ENCODE peak calls at places on chromosomes 7 and 10, in ten cellular contexts. One of them, this sample, is unnamed.

GRCh38 chr7:108805808-108806397 is 236.2 kb downstream of the DNAJB9 start:
- DNase-seq in sigmoid colon: no peak
- DNase-seq in HL-60: peak; percentile 1
- DNase-seq in WTC11: peak; percentile 14
- DNase-seq in HFFc6: peak; percentile 9
- DNase-seq in glutamatergic neuron: no peak
- DNase-seq in heart left ventricle: no peak
- DNase-seq in Calu3: peak; percentile 3
- DNase-seq in endothelial cell: peak; percentile 12
- DNase-seq in prostate gland: no peak
- DNase-seq in this sample: peak; percentile 49

GRCh38 chr10:97766106-97766810 is 5.5 kb downstream of the SFRP5 start:
- DNase-seq in sigmoid colon: no peak
- DNase-seq in HL-60: no peak
- DNase-seq in WTC11: no peak
- DNase-seq in HFFc6: no peak
- DNase-seq in glutamatergic neuron: no peak
- DNase-seq in heart left ventricle: no peak
- DNase-seq in Calu3: no peak
- DNase-seq in endothelial cell: no peak
- DNase-seq in prostate gland: no peak
- DNase-seq in this sample: no peak

GRCh38 chr10:120688928-120689327 is 162.2 kb upstream of the WDR11 start:
- DNase-seq in sigmoid colon: no peak
- DNase-seq in HL-60: no peak
- DNase-seq in WTC11: no peak
- DNase-seq in HFFc6: no peak
- DNase-seq in glutamatergic neuron: no peak
- DNase-seq in heart left ventricle: no peak
- DNase-seq in Calu3: no peak
- DNase-seq in endothelial cell: no peak
- DNase-seq in prostate gland: no peak
- DNase-seq in this sample: no peak

GRCh38 chr10:13658864-13659685 is 72.3 kb downstream of the PRPF18 start:
- DNase-seq in sigmoid colon: peak; percentile 76
- DNase-seq in HL-60: peak; percentile 22
- DNase-seq in WTC11: no peak
- DNase-seq in HFFc6: no peak
- DNase-seq in glutamatergic neuron: no peak
- DNase-seq in heart left ventricle: peak; percentile 71
- DNase-seq in Calu3: no peak
- DNase-seq in endothelial cell: peak; percentile 38
- DNase-seq in prostate gland: no peak
- DNase-seq in this sample: peak; percentile 64

GRCh38 chr10:48511066-48511854 is 93.6 kb downstream of the ARHGAP22 start:
- DNase-seq in sigmoid colon: peak; percentile 47
- DNase-seq in HL-60: no peak
- DNase-seq in WTC11: no peak
- DNase-seq in HFFc6: no peak
- DNase-seq in glutamatergic neuron: no peak
- DNase-seq in heart left ventricle: no peak
- DNase-seq in Calu3: no peak
- DNase-seq in endothelial cell: no peak
- DNase-seq in prostate gland: no peak
- DNase-seq in this sample: no peak

GRCh38 chr10:68721673-68721963 is 579 bp downstream of the CCAR1 start:
- DNase-seq in sigmoid colon: no peak
- DNase-seq in HL-60: no peak
- DNase-seq in WTC11: no peak
- DNase-seq in HFFc6: no peak
- DNase-seq in glutamatergic neuron: no peak
- DNase-seq in heart left ventricle: no peak
- DNase-seq in Calu3: no peak
- DNase-seq in endothelial cell: no peak
- DNase-seq in prostate gland: no peak
- DNase-seq in this sample: no peak

GRCh38 chr10:123771877-123772644 is 105.9 kb downstream of the GPR26 start:
- DNase-seq in sigmoid colon: peak; percentile 6
- DNase-seq in HL-60: peak; percentile 13
- DNase-seq in WTC11: no peak
- DNase-seq in HFFc6: no peak
- DNase-seq in glutamatergic neuron: no peak
- DNase-seq in heart left ventricle: no peak
- DNase-seq in Calu3: no peak
- DNase-seq in endothelial cell: no peak
- DNase-seq in prostate gland: no peak
- DNase-seq in this sample: peak; percentile 25

GRCh38 chr10:51288511-51288910 is 214.2 kb downstream of the PRKG1 start:
- DNase-seq in sigmoid colon: no peak
- DNase-seq in HL-60: no peak
- DNase-seq in WTC11: no peak
- DNase-seq in HFFc6: no peak
- DNase-seq in glutamatergic neuron: no peak
- DNase-seq in heart left ventricle: no peak
- DNase-seq in Calu3: no peak
- DNase-seq in endothelial cell: no peak
- DNase-seq in prostate gland: no peak
- DNase-seq in this sample: no peak

GRCh38 chr10:17210361-17210760 is 8.9 kb upstream of the TRDMT1 start:
- DNase-seq in sigmoid colon: no peak
- DNase-seq in HL-60: no peak
- DNase-seq in WTC11: no peak
- DNase-seq in HFFc6: no peak
- DNase-seq in glutamatergic neuron: no peak
- DNase-seq in heart left ventricle: no peak
- DNase-seq in Calu3: no peak
- DNase-seq in endothelial cell: no peak
- DNase-seq in prostate gland: no peak
- DNase-seq in this sample: no peak

DNA sequence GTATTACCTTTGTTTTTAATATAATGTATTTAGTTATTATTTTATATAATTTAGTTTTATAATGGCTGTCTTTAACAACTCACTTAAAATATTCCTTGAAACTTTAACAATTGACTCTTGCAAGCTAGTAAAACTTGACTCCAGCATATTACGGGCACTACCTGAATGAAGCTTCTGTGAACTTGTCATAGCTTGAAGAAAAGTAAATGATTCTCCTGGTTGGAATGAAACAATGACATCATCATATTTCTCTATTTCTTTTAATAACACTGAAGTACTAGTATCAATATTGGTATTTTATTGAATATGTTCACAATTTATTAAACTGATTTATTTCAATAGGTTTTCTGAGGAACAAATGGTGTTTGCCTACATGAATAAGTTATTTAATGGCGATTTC is 128.4 kb upstream of the PHF14 start:
- DNase-seq in sigmoid colon: no peak
- DNase-seq in HL-60: no peak
- DNase-seq in WTC11: no peak
- DNase-seq in HFFc6: no peak
- DNase-seq in glutamatergic neuron: no peak
- DNase-seq in heart left ventricle: no peak
- DNase-seq in Calu3: no peak
- DNase-seq in endothelial cell: no peak
- DNase-seq in prostate gland: no peak
- DNase-seq in this sample: no peak
- TF ChIP-seq CTCF in sigmoid colon: no peak
- TF ChIP-seq CTCF in HL-60: no peak
- TF ChIP-seq CTCF in WTC11: no peak
- TF ChIP-seq CTCF in HFFc6: no peak
- TF ChIP-seq CTCF in glutamatergic neuron: no peak
- TF ChIP-seq CTCF in heart left ventricle: no peak
- TF ChIP-seq CTCF in Calu3: no peak
- TF ChIP-seq CTCF in endothelial cell: no peak
- TF ChIP-seq CTCF in prostate gland: no peak
- TF ChIP-seq CTCF in this sample: no peak

GRCh38 chr7:131753620-131754222 is 197.3 kb upstream of the PODXL start:
- DNase-seq in sigmoid colon: no peak
- DNase-seq in HL-60: no peak
- DNase-seq in WTC11: peak; percentile 67
- DNase-seq in HFFc6: no peak
- DNase-seq in glutamatergic neuron: peak; percentile 62
- DNase-seq in heart left ventricle: no peak
- DNase-seq in Calu3: peak; percentile 44
- DNase-seq in endothelial cell: peak; percentile 32
- DNase-seq in prostate gland: no peak
- DNase-seq in this sample: no peak
- TF ChIP-seq CTCF in sigmoid colon: no peak
- TF ChIP-seq CTCF in HL-60: peak; percentile 14
- TF ChIP-seq CTCF in WTC11: peak; percentile 38
- TF ChIP-seq CTCF in HFFc6: peak; percentile 48
- TF ChIP-seq CTCF in glutamatergic neuron: peak; percentile 26
- TF ChIP-seq CTCF in heart left ventricle: peak; percentile 20
- TF ChIP-seq CTCF in Calu3: peak; percentile 60
- TF ChIP-seq CTCF in endothelial cell: peak; percentile 48
- TF ChIP-seq CTCF in prostate gland: no peak
- TF ChIP-seq CTCF in this sample: no peak

DNA sequence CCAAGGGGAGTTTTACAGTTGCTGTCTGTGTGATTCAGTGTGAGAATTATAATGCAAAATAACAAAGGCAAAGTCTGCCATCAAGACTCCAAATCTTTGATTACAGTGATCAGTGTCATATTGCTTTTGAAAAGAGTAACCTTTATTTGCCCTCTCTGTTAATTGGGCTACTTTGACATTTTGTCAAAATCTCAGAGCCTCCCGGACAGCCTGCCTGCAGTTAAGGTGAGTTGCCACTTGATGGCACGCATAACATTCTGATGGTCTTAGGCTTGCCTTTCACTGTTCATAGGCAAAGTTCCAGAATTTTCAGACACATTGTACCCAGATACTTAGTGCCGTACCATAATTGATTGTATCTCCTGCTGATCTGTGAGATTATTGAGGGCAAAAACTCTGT is 253.5 kb downstream of the ABCA13 start:
- DNase-seq in sigmoid colon: no peak
- DNase-seq in HL-60: no peak
- DNase-seq in WTC11: peak; percentile 37
- DNase-seq in HFFc6: no peak
- DNase-seq in glutamatergic neuron: no peak
- DNase-seq in heart left ventricle: no peak
- DNase-seq in Calu3: peak; percentile 40
- DNase-seq in endothelial cell: peak; percentile 12
- DNase-seq in prostate gland: no peak
- DNase-seq in this sample: peak; percentile 39
- TF ChIP-seq CTCF in sigmoid colon: no peak
- TF ChIP-seq CTCF in HL-60: no peak
- TF ChIP-seq CTCF in WTC11: peak; percentile 41
- TF ChIP-seq CTCF in HFFc6: peak; percentile 67
- TF ChIP-seq CTCF in glutamatergic neuron: peak; percentile 31
- TF ChIP-seq CTCF in heart left ventricle: peak; percentile 40
- TF ChIP-seq CTCF in Calu3: peak; percentile 63
- TF ChIP-seq CTCF in endothelial cell: peak; percentile 28
- TF ChIP-seq CTCF in prostate gland: no peak
- TF ChIP-seq CTCF in this sample: peak; percentile 61

GRCh38 chr10:127527320-127527719 is 21.8 kb upstream of the NPS start:
- DNase-seq in sigmoid colon: no peak
- DNase-seq in HL-60: no peak
- DNase-seq in WTC11: no peak
- DNase-seq in HFFc6: no peak
- DNase-seq in glutamatergic neuron: no peak
- DNase-seq in heart left ventricle: no peak
- DNase-seq in Calu3: no peak
- DNase-seq in endothelial cell: no peak
- DNase-seq in prostate gland: no peak
- DNase-seq in this sample: no peak
- TF ChIP-seq CTCF in sigmoid colon: no peak
- TF ChIP-seq CTCF in HL-60: no peak
- TF ChIP-seq CTCF in WTC11: no peak
- TF ChIP-seq CTCF in HFFc6: no peak
- TF ChIP-seq CTCF in glutamatergic neuron: no peak
- TF ChIP-seq CTCF in heart left ventricle: no peak
- TF ChIP-seq CTCF in Calu3: no peak
- TF ChIP-seq CTCF in endothelial cell: no peak
- TF ChIP-seq CTCF in prostate gland: no peak
- TF ChIP-seq CTCF in this sample: no peak

GRCh38 chr10:46326971-46327370 is 40.2 kb downstream of the ANTXRL start:
- DNase-seq in sigmoid colon: peak; percentile 42
- DNase-seq in HL-60: no peak
- DNase-seq in WTC11: no peak
- DNase-seq in HFFc6: no peak
- DNase-seq in glutamatergic neuron: no peak
- DNase-seq in heart left ventricle: no peak
- DNase-seq in Calu3: no peak
- DNase-seq in endothelial cell: no peak
- DNase-seq in prostate gland: no peak
- DNase-seq in this sample: no peak

GRCh38 chr10:46327685-46328084 is 40.9 kb downstream of the ANTXRL start:
- DNase-seq in sigmoid colon: no peak
- DNase-seq in HL-60: no peak
- DNase-seq in WTC11: no peak
- DNase-seq in HFFc6: no peak
- DNase-seq in glutamatergic neuron: no peak
- DNase-seq in heart left ventricle: no peak
- DNase-seq in Calu3: no peak
- DNase-seq in endothelial cell: no peak
- DNase-seq in prostate gland: no peak
- DNase-seq in this sample: no peak

GRCh38 chr10:46326066-46326465 is 39.3 kb downstream of the ANTXRL start:
- DNase-seq in sigmoid colon: no peak
- DNase-seq in HL-60: no peak
- DNase-seq in WTC11: no peak
- DNase-seq in HFFc6: no peak
- DNase-seq in glutamatergic neuron: no peak
- DNase-seq in heart left ventricle: no peak
- DNase-seq in Calu3: no peak
- DNase-seq in endothelial cell: no peak
- DNase-seq in prostate gland: no peak
- DNase-seq in this sample: no peak

GRCh38 chr10:46323176-46323575 is 36.4 kb downstream of the ANTXRL start:
- DNase-seq in sigmoid colon: no peak
- DNase-seq in HL-60: peak; percentile 69
- DNase-seq in WTC11: no peak
- DNase-seq in HFFc6: no peak
- DNase-seq in glutamatergic neuron: no peak
- DNase-seq in heart left ventricle: no peak
- DNase-seq in Calu3: no peak
- DNase-seq in endothelial cell: no peak
- DNase-seq in prostate gland: no peak
- DNase-seq in this sample: no peak

GRCh38 chr10:46325021-46325420 is 38.2 kb downstream of the ANTXRL start:
- DNase-seq in sigmoid colon: no peak
- DNase-seq in HL-60: no peak
- DNase-seq in WTC11: no peak
- DNase-seq in HFFc6: peak; percentile 23
- DNase-seq in glutamatergic neuron: no peak
- DNase-seq in heart left ventricle: no peak
- DNase-seq in Calu3: no peak
- DNase-seq in endothelial cell: no peak
- DNase-seq in prostate gland: no peak
- DNase-seq in this sample: no peak
- TF ChIP-seq CTCF in sigmoid colon: no peak
- TF ChIP-seq CTCF in HL-60: peak; percentile 1
- TF ChIP-seq CTCF in WTC11: no peak
- TF ChIP-seq CTCF in HFFc6: peak; percentile 69
- TF ChIP-seq CTCF in glutamatergic neuron: no peak
- TF ChIP-seq CTCF in heart left ventricle: peak; percentile 55
- TF ChIP-seq CTCF in Calu3: peak; percentile 74
- TF ChIP-seq CTCF in endothelial cell: no peak
- TF ChIP-seq CTCF in prostate gland: peak; percentile 25
- TF ChIP-seq CTCF in this sample: peak; percentile 24

This sample was measured in GM12865.